ENCODE peak calls at places on chromosomes 6 and 20, in six cellular contexts. One of them, this sample, is unnamed.

GRCh38 chr6:52534966-52535390 is 41.9 kb downstream of the TRAM2 start:
- DNase-seq in cardiac muscle cell: no peak
- DNase-seq in psoas muscle: no peak
- DNase-seq in GM23338: no peak
- DNase-seq in ovary: no peak
- DNase-seq in A549: no peak
- DNase-seq in this sample: no peak

GRCh38 chr6:26403888-26404287 is 1.8 kb downstream of the BTN3A1 start:
- DNase-seq in cardiac muscle cell: no peak
- DNase-seq in GM23338: peak; percentile 41
- DNase-seq in psoas muscle: no peak
- DNase-seq in A549: no peak
- DNase-seq in ovary: no peak
- DNase-seq in this sample: no peak

GRCh38 chr6:120137492-120137891 is 787.9 kb upstream of the MAN1A1 start:
- DNase-seq in GM23338: no peak
- DNase-seq in A549: no peak
- DNase-seq in psoas muscle: no peak
- DNase-seq in ovary: no peak
- DNase-seq in cardiac muscle cell: no peak
- DNase-seq in this sample: no peak

GRCh38 chr6:105875974-105876640 is 210.0 kb upstream of the PRDM1 start:
- DNase-seq in A549: no peak
- DNase-seq in psoas muscle: no peak
- DNase-seq in GM23338: no peak
- DNase-seq in cardiac muscle cell: no peak
- DNase-seq in ovary: no peak
- DNase-seq in this sample: no peak

GRCh38 chr6:43916091-43916923 is 146.3 kb downstream of the VEGFA start:
- DNase-seq in psoas muscle: peak; percentile 30
- DNase-seq in A549: no peak
- DNase-seq in cardiac muscle cell: no peak
- DNase-seq in ovary: no peak
- DNase-seq in GM23338: no peak
- DNase-seq in this sample: no peak

GRCh38 chr6:167469655-167470054 is 144.8 kb downstream of the TTLL2 start:
- DNase-seq in A549: no peak
- DNase-seq in ovary: peak; percentile 55
- DNase-seq in cardiac muscle cell: no peak
- DNase-seq in psoas muscle: no peak
- DNase-seq in GM23338: no peak
- DNase-seq in this sample: no peak

GRCh38 chr6:27065183-27065582 is 182.3 kb upstream of the PRSS16 start:
- DNase-seq in A549: no peak
- DNase-seq in cardiac muscle cell: no peak
- DNase-seq in ovary: no peak
- DNase-seq in GM23338: no peak
- DNase-seq in psoas muscle: no peak
- DNase-seq in this sample: no peak

GRCh38 chr20:45070932-45071632 is 29.8 kb downstream of the KCNS1 start:
- DNase-seq in A549: no peak
- DNase-seq in GM23338: no peak
- DNase-seq in cardiac muscle cell: no peak
- DNase-seq in ovary: no peak
- DNase-seq in psoas muscle: no peak
- DNase-seq in this sample: no peak

GRCh38 chr20:50724851-50725721 is 6.3 kb upstream of the PARD6B start:
- DNase-seq in GM23338: peak; percentile 62
- DNase-seq in ovary: peak; percentile 83
- DNase-seq in psoas muscle: peak; percentile 89
- DNase-seq in A549: peak; percentile 73
- DNase-seq in cardiac muscle cell: peak; percentile 92
- DNase-seq in this sample: peak; percentile 80

GRCh38 chr6:19472168-19472567 is 365.0 kb upstream of the ID4 start:
- DNase-seq in ovary: no peak
- DNase-seq in psoas muscle: no peak
- DNase-seq in A549: peak; percentile 21
- DNase-seq in GM23338: no peak
- DNase-seq in cardiac muscle cell: no peak
- DNase-seq in this sample: no peak

GRCh38 chr6:99334526-99335127 is 14.8 kb downstream of the FAXC start:
- DNase-seq in A549: peak; percentile 26
- DNase-seq in GM23338: peak; percentile 87
- DNase-seq in psoas muscle: no peak
- DNase-seq in ovary: no peak
- DNase-seq in cardiac muscle cell: peak; percentile 57
- DNase-seq in this sample: no peak

GRCh38 chr6:35283361-35283760 is 14.3 kb upstream of the DEF6 start:
- DNase-seq in cardiac muscle cell: no peak
- DNase-seq in psoas muscle: no peak
- DNase-seq in ovary: no peak
- DNase-seq in GM23338: no peak
- DNase-seq in A549: no peak
- DNase-seq in this sample: no peak

GRCh38 chr20:35434085-35435005 is 3.7 kb downstream of the GDF5 start:
- DNase-seq in A549: no peak
- DNase-seq in cardiac muscle cell: no peak
- DNase-seq in GM23338: no peak
- DNase-seq in ovary: peak; percentile 75
- DNase-seq in psoas muscle: peak; percentile 74
- DNase-seq in this sample: no peak

GRCh38 chr6:158010591-158011477 is 29.2 kb downstream of the SYNJ2 start:
- DNase-seq in GM23338: no peak
- DNase-seq in ovary: no peak
- DNase-seq in psoas muscle: peak; percentile 30
- DNase-seq in cardiac muscle cell: no peak
- DNase-seq in A549: no peak
- DNase-seq in this sample: no peak

GRCh38 chr6:14984454-14984853 is 261.4 kb upstream of the JARID2 start:
- DNase-seq in A549: no peak
- DNase-seq in ovary: no peak
- DNase-seq in cardiac muscle cell: peak; percentile 40
- DNase-seq in psoas muscle: no peak
- DNase-seq in GM23338: no peak
- DNase-seq in this sample: no peak

GRCh38 chr6:86380571-86381125 is 556.7 kb upstream of the HTR1E start:
- DNase-seq in A549: no peak
- DNase-seq in ovary: no peak
- DNase-seq in psoas muscle: no peak
- DNase-seq in GM23338: no peak
- DNase-seq in cardiac muscle cell: no peak
- DNase-seq in this sample: no peak

GRCh38 chr6:89792881-89793280 is 26.7 kb downstream of the MDN1 start:
- DNase-seq in cardiac muscle cell: peak; percentile 23
- DNase-seq in A549: peak; percentile 31
- DNase-seq in GM23338: peak; percentile 58
- DNase-seq in psoas muscle: no peak
- DNase-seq in ovary: no peak
- DNase-seq in this sample: no peak

GRCh38 chr20:40467014-40467413 is 222.0 kb downstream of the MAFB start:
- DNase-seq in GM23338: no peak
- DNase-seq in cardiac muscle cell: no peak
- DNase-seq in ovary: no peak
- DNase-seq in A549: no peak
- DNase-seq in psoas muscle: no peak
- DNase-seq in this sample: peak; percentile 51

GRCh38 chr6:87197547-87197946 is 42.2 kb downstream of the ZNF292 start:
- DNase-seq in GM23338: no peak
- DNase-seq in psoas muscle: no peak
- DNase-seq in cardiac muscle cell: no peak
- DNase-seq in ovary: no peak
- DNase-seq in A549: no peak
- DNase-seq in this sample: no peak

GRCh38 chr20:1368448-1369199 is 24.2 kb downstream of the FKBP1A start:
- DNase-seq in cardiac muscle cell: no peak
- DNase-seq in psoas muscle: no peak
- DNase-seq in GM23338: no peak
- DNase-seq in ovary: no peak
- DNase-seq in A549: no peak
- DNase-seq in this sample: no peak

GRCh38 chr6:168105813-168106660 is 27.0 kb upstream of the FRMD1 start:
- DNase-seq in psoas muscle: peak; percentile 28
- DNase-seq in A549: no peak
- DNase-seq in ovary: no peak
- DNase-seq in cardiac muscle cell: no peak
- DNase-seq in GM23338: no peak
- DNase-seq in this sample: peak; percentile 33

GRCh38 chr6:27138398-27138797 is 109.1 kb upstream of the PRSS16 start:
- DNase-seq in psoas muscle: no peak
- DNase-seq in GM23338: no peak
- DNase-seq in cardiac muscle cell: no peak
- DNase-seq in ovary: no peak
- DNase-seq in A549: no peak
- DNase-seq in this sample: no peak

GRCh38 chr6:37714836-37715425 is 17.2 kb upstream of the MDGA1 start:
- DNase-seq in psoas muscle: no peak
- DNase-seq in cardiac muscle cell: no peak
- DNase-seq in GM23338: no peak
- DNase-seq in ovary: no peak
- DNase-seq in A549: no peak
- DNase-seq in this sample: no peak

GRCh38 chr20:53654932-53655674 is 61.5 kb upstream of the ZNF217 start:
- DNase-seq in psoas muscle: no peak
- DNase-seq in GM23338: no peak
- DNase-seq in A549: no peak
- DNase-seq in ovary: no peak
- DNase-seq in cardiac muscle cell: no peak
- DNase-seq in this sample: peak; percentile 68

GRCh38 chr20:53655909-53656652 is 62.4 kb upstream of the ZNF217 start:
- DNase-seq in GM23338: no peak
- DNase-seq in A549: no peak
- DNase-seq in psoas muscle: no peak
- DNase-seq in cardiac muscle cell: no peak
- DNase-seq in ovary: no peak
- DNase-seq in this sample: no peak

GRCh38 chr20:53652859-53653520 is 59.4 kb upstream of the ZNF217 start:
- DNase-seq in psoas muscle: no peak
- DNase-seq in ovary: no peak
- DNase-seq in A549: no peak
- DNase-seq in GM23338: no peak
- DNase-seq in cardiac muscle cell: no peak
- DNase-seq in this sample: no peak

GRCh38 chr20:53656653-53657288 is 63.1 kb upstream of the ZNF217 start:
- DNase-seq in cardiac muscle cell: no peak
- DNase-seq in ovary: no peak
- DNase-seq in psoas muscle: no peak
- DNase-seq in A549: no peak
- DNase-seq in GM23338: no peak
- DNase-seq in this sample: no peak

GRCh38 chr20:53652090-53652858 is 58.6 kb upstream of the ZNF217 start:
- DNase-seq in cardiac muscle cell: peak; percentile 27
- DNase-seq in GM23338: no peak
- DNase-seq in psoas muscle: no peak
- DNase-seq in ovary: no peak
- DNase-seq in A549: no peak
- DNase-seq in this sample: no peak
- H3K4me3 ChIP-seq in cardiac muscle cell: no peak overlapping the region
- H3K4me3 ChIP-seq in GM23338: no peak overlapping the region
- H3K4me3 ChIP-seq in psoas muscle: peak overlapping the region; percentile 34
- H3K4me3 ChIP-seq in ovary: no peak overlapping the region
- H3K4me3 ChIP-seq in A549: no peak overlapping the region
- H3K4me3 ChIP-seq in this sample: no peak overlapping the region

DNA sequence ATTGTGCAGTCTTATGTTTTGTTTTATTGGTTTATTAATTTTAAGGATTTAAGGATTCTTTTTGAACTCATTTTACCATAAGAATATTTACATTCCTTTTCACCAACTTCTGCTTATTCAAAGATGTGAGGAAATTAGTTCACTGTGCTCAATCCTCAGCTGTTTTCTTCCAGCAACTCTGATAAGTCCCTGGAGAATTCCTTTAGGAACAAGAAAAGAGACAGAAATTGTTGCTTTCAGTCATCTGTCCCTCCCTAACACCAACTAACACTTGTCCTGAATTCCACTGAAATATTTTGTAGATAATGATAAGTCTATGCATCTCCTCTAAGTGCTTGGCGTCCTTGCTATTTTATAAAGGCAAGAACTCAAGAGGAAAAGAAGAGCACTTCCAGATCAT is 334.8 kb upstream of the MARCKS start:
- DNase-seq in ovary: no peak
- DNase-seq in cardiac muscle cell: no peak
- DNase-seq in psoas muscle: no peak
- DNase-seq in GM23338: no peak
- DNase-seq in A549: no peak
- DNase-seq in this sample: no peak
- H3K27ac ChIP-seq in ovary: no peak overlapping the region
- H3K27ac ChIP-seq in cardiac muscle cell: no peak overlapping the region
- H3K27ac ChIP-seq in psoas muscle: no peak overlapping the region
- H3K27ac ChIP-seq in GM23338: no peak overlapping the region
- H3K27ac ChIP-seq in A549: no peak overlapping the region
- H3K27ac ChIP-seq in this sample: no peak overlapping the region

GRCh38 chr6:1603708-1604346 is 5.9 kb upstream of the FOXC1 start:
- DNase-seq in A549: no peak
- DNase-seq in ovary: no peak
- DNase-seq in cardiac muscle cell: no peak
- DNase-seq in GM23338: peak; percentile 69
- DNase-seq in psoas muscle: no peak
- DNase-seq in this sample: peak; percentile 70
- H3K4me3 ChIP-seq in A549: peak overlapping the region; percentile 54
- H3K4me3 ChIP-seq in ovary: no peak overlapping the region
- H3K4me3 ChIP-seq in cardiac muscle cell: peak overlapping the region; percentile 42
- H3K4me3 ChIP-seq in GM23338: peak overlapping the region; percentile 53
- H3K4me3 ChIP-seq in psoas muscle: peak overlapping the region; percentile 68
- H3K4me3 ChIP-seq in this sample: no peak overlapping the region

GRCh38 chr20:63842258-63842657 is 11.2 kb upstream of the ZBTB46 start:
- DNase-seq in A549: no peak
- DNase-seq in cardiac muscle cell: no peak
- DNase-seq in ovary: no peak
- DNase-seq in psoas muscle: no peak
- DNase-seq in GM23338: no peak
- DNase-seq in this sample: no peak

GRCh38 chr20:63846128-63846771 is 15.0 kb upstream of the ABHD16B start:
- DNase-seq in ovary: peak; percentile 85
- DNase-seq in A549: peak; percentile 56
- DNase-seq in GM23338: peak; percentile 89
- DNase-seq in psoas muscle: no peak
- DNase-seq in cardiac muscle cell: peak; percentile 93
- DNase-seq in this sample: peak; percentile 82

GRCh38 chr20:63843222-63843621 is 12.2 kb upstream of the ZBTB46 start:
- DNase-seq in psoas muscle: no peak
- DNase-seq in ovary: no peak
- DNase-seq in cardiac muscle cell: no peak
- DNase-seq in A549: no peak
- DNase-seq in GM23338: no peak
- DNase-seq in this sample: no peak

GRCh38 chr20:63844384-63845025 is 13.4 kb upstream of the ZBTB46 start:
- DNase-seq in ovary: no peak
- DNase-seq in A549: no peak
- DNase-seq in cardiac muscle cell: no peak
- DNase-seq in psoas muscle: no peak
- DNase-seq in GM23338: no peak
- DNase-seq in this sample: no peak

DNA sequence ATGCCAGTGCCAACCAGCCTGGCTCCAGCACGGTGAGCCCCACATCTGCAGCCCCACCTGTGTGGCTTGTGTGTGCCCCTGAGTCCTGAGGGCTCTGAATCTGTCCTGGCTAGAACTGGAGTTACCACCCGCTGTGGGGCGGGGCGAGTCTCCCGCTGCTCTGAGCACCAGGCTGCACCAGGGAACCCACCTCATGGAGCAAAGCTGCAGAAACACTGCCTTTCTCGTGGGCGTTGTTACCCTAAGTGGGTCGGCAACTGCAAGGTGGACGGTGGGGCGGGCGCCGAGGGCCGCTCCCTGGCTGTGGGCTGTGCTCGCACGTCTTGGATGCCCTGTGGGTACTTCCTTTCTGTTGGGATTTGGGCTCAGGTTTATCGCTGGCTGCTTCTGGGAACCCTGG is 12.7 kb upstream of the ZBTB46 start:
- DNase-seq in cardiac muscle cell: no peak
- DNase-seq in ovary: no peak
- DNase-seq in psoas muscle: no peak
- DNase-seq in A549: no peak
- DNase-seq in GM23338: no peak
- DNase-seq in this sample: no peak
- H3K27ac ChIP-seq in cardiac muscle cell: no peak overlapping the region
- H3K27ac ChIP-seq in ovary: no peak overlapping the region
- H3K27ac ChIP-seq in psoas muscle: no peak overlapping the region
- H3K27ac ChIP-seq in A549: no peak overlapping the region
- H3K27ac ChIP-seq in GM23338: no peak overlapping the region
- H3K27ac ChIP-seq in this sample: no peak overlapping the region

This sample was measured in aorta.